ENCODE peak calls at places on chromosomes 16 and 17, in eight cellular contexts. F, V, N, K, X, T, D and P are unnamed samples.

GRCh38 chr17:37212184-37212583 is 163.6 kb upstream of the C17orf78 start:
- DNase-seq in K (no peak), T (no peak), X (no peak), D (no peak), N (no peak), V (no peak), F (no peak), P (no peak)

GRCh38 chr16:47712276-47713224 is 251.4 kb downstream of the PHKB start:
- DNase-seq in K (no peak), F (no peak), T (no peak), D (no peak), V (no peak), N (no peak), X (no peak), P (no peak)

GRCh38 chr17:19268611-19269010 is 31.4 kb downstream of the EPN2 start:
- DNase-seq in F (no peak), X (no peak), K (no peak), V (no peak), T (no peak), N (no peak), D (no peak), P (no peak)

GRCh38 chr16:56257260-56257659 is 66.0 kb downstream of the GNAO1 start:
- DNase-seq in X (no peak), N (no peak), T (peak), K (no peak), F (no peak), D (peak), V (peak), P (no peak)

GRCh38 chr16:19265531-19265930 is 20.0 kb upstream of the CLEC19A start:
- DNase-seq in N (no peak), X (no peak), T (no peak), V (no peak), F (no peak), K (no peak), D (no peak), P (no peak)

GRCh38 chr16:64242510-64242909 is 879.4 kb downstream of the CDH11 start:
- DNase-seq in V (no peak), F (no peak), N (no peak), T (no peak), X (no peak), K (no peak), D (no peak), P (no peak)

GRCh38 chr17:60086822-60087591 is 8.3 kb upstream of the HEATR6 start:
- DNase-seq in F (no peak), V (no peak), X (no peak), K (no peak), N (no peak), D (no peak), T (no peak), P (no peak)

GRCh38 chr16:4847774-4848587 is 700 bp downstream of the UBN1 start:
- DNase-seq in X (peak), V (no peak), T (no peak), F (peak), D (peak), K (peak), N (peak), P (peak)

GRCh38 chr17:66632716-66633115 is 202.2 kb upstream of the CACNG5 start:
- DNase-seq in D (no peak), X (no peak), N (no peak), T (no peak), F (no peak), K (no peak), V (no peak), P (no peak)

GRCh38 chr17:61414936-61415251 is 15.3 kb downstream of the TBX2 start:
- DNase-seq in T (no peak), K (no peak), N (no peak), X (no peak), D (no peak), F (peak), V (no peak), P (no peak)

GRCh38 chr17:19718613-19719364 is 2.4 kb upstream of the SLC47A2 start:
- DNase-seq in F (no peak), N (no peak), D (peak), T (no peak), K (no peak), V (no peak), X (no peak), P (no peak)

GRCh38 chr16:53829186-53829747 is 125.3 kb downstream of the FTO start:
- DNase-seq in N (no peak), V (no peak), F (no peak), K (no peak), D (no peak), T (no peak), X (no peak), P (no peak)

GRCh38 chr16:50644730-50645129 is 36.4 kb downstream of the SNX20 start:
- DNase-seq in X (peak), K (peak), D (peak), T (no peak), F (no peak), N (no peak), V (no peak), P (no peak)

GRCh38 chr16:3952342-3953131 is 72.0 kb upstream of the CREBBP start:
- DNase-seq in N (no peak), T (no peak), D (no peak), X (no peak), V (no peak), K (no peak), F (no peak), P (peak)

GRCh38 chr17:83179378-83179777 is 100.0 kb downstream of the METRNL start:
- DNase-seq in V (peak), N (no peak), K (no peak), D (no peak), X (no peak), T (no peak), F (peak), P (no peak)

GRCh38 chr17:55709440-55709839 is 13.2 kb downstream of the TMEM100 start:
- DNase-seq in N (no peak), V (no peak), K (no peak), F (no peak), T (no peak), D (no peak), X (no peak), P (no peak)

GRCh38 chr16:49876716-49877129 is 20.8 kb upstream of the ZNF423 start:
- DNase-seq in T (no peak), V (no peak), X (no peak), K (no peak), N (no peak), F (peak), D (peak), P (no peak)

GRCh38 chr17:13921841-13922776 is 147.2 kb upstream of the COX10 start:
- DNase-seq in X (no peak), N (no peak), D (no peak), T (no peak), F (no peak), V (no peak), K (no peak), P (no peak)

GRCh38 chr16:369866-370436 is 387 bp downstream of the MRPL28 start:
- DNase-seq in F (no peak), X (no peak), N (no peak), K (no peak), D (no peak), T (no peak), V (no peak), P (no peak)

GRCh38 chr17:72359274-72359673 is 238.5 kb downstream of the SOX9 start:
- DNase-seq in T (no peak), K (no peak), X (no peak), F (no peak), V (no peak), D (no peak), N (no peak), P (no peak)

GRCh38 chr17:3512512-3513171 is 36.8 kb downstream of the ASPA start:
- DNase-seq in F (no peak), D (no peak), N (no peak), T (no peak), K (no peak), X (no peak), V (no peak), P (no peak)

GRCh38 chr16:89319883-89320716 is 102.6 kb downstream of the ZNF778 start:
- DNase-seq in X (peak), V (no peak), F (peak), D (peak), K (peak), T (no peak), N (no peak), P (no peak)

GRCh38 chr16:4648917-4649316 is 24.3 kb downstream of the MGRN1 start:
- DNase-seq in X (no peak), K (no peak), V (no peak), N (no peak), T (no peak), F (no peak), D (no peak), P (no peak)